ENCODE peak calls at places on chromosomes 11 and 22, in nine cellular contexts. One of them, this sample, is unnamed.
A peak's percentile ranks its signal among the peaks of the same experiment; 100 is the strongest.

GRCh38 chr11:8250446-8250845 is 13.2 kb downstream of the LMO1 start:
- DNase-seq in CD4-positive, alpha-beta T cell: no peak
- DNase-seq in LNCaP clone FGC: no peak
- DNase-seq in endothelial cell: no peak
- DNase-seq in fibroblast of mammary gland: no peak
- DNase-seq in left lung: no peak
- DNase-seq in type B pancreatic cell: peak; percentile 49
- DNase-seq in GM13977: no peak
- DNase-seq in fibroblast of villous mesenchyme: no peak
- DNase-seq in this sample: peak; percentile 33

GRCh38 chr22:19880786-19881569 is 26.3 kb upstream of the GNB1L start:
- DNase-seq in CD4-positive, alpha-beta T cell: no peak
- DNase-seq in LNCaP clone FGC: no peak
- DNase-seq in endothelial cell: peak; percentile 77
- DNase-seq in fibroblast of mammary gland: peak; percentile 81
- DNase-seq in left lung: peak; percentile 81
- DNase-seq in type B pancreatic cell: peak; percentile 81
- DNase-seq in GM13977: no peak
- DNase-seq in fibroblast of villous mesenchyme: peak; percentile 93
- DNase-seq in this sample: no peak

GRCh38 chr11:86784247-86784681 is 16.1 kb upstream of the PRSS23 start:
- DNase-seq in CD4-positive, alpha-beta T cell: no peak
- DNase-seq in LNCaP clone FGC: no peak
- DNase-seq in endothelial cell: no peak
- DNase-seq in fibroblast of mammary gland: peak; percentile 16
- DNase-seq in left lung: no peak
- DNase-seq in type B pancreatic cell: no peak
- DNase-seq in GM13977: no peak
- DNase-seq in fibroblast of villous mesenchyme: peak; percentile 90
- DNase-seq in this sample: no peak

GRCh38 chr22:31036671-31037550 is 44.2 kb upstream of the SMTN start:
- DNase-seq in CD4-positive, alpha-beta T cell: no peak
- DNase-seq in LNCaP clone FGC: peak; percentile 26
- DNase-seq in endothelial cell: no peak
- DNase-seq in fibroblast of mammary gland: peak; percentile 57
- DNase-seq in left lung: no peak
- DNase-seq in type B pancreatic cell: no peak
- DNase-seq in GM13977: no peak
- DNase-seq in fibroblast of villous mesenchyme: peak; percentile 86
- DNase-seq in this sample: no peak

GRCh38 chr11:96694338-96694737 is 304.5 kb downstream of the JRKL start:
- DNase-seq in CD4-positive, alpha-beta T cell: no peak
- DNase-seq in LNCaP clone FGC: no peak
- DNase-seq in endothelial cell: no peak
- DNase-seq in fibroblast of mammary gland: no peak
- DNase-seq in left lung: no peak
- DNase-seq in type B pancreatic cell: no peak
- DNase-seq in GM13977: no peak
- DNase-seq in fibroblast of villous mesenchyme: no peak
- DNase-seq in this sample: no peak

GRCh38 chr22:36185828-36186624 is 15.6 kb downstream of the APOL4 start:
- DNase-seq in CD4-positive, alpha-beta T cell: no peak
- DNase-seq in LNCaP clone FGC: no peak
- DNase-seq in endothelial cell: no peak
- DNase-seq in fibroblast of mammary gland: no peak
- DNase-seq in left lung: no peak
- DNase-seq in type B pancreatic cell: no peak
- DNase-seq in GM13977: no peak
- DNase-seq in fibroblast of villous mesenchyme: no peak
- DNase-seq in this sample: no peak

GRCh38 chr11:7892751-7893356 is 38.2 kb downstream of the OR10A6 start:
- DNase-seq in CD4-positive, alpha-beta T cell: no peak
- DNase-seq in LNCaP clone FGC: peak; percentile 26
- DNase-seq in endothelial cell: no peak
- DNase-seq in fibroblast of mammary gland: peak; percentile 77
- DNase-seq in left lung: no peak
- DNase-seq in type B pancreatic cell: no peak
- DNase-seq in GM13977: peak; percentile 56
- DNase-seq in fibroblast of villous mesenchyme: peak; percentile 73
- DNase-seq in this sample: no peak

GRCh38 chr11:64862914-64863313 is 15.5 kb downstream of the EHD1 start:
- DNase-seq in CD4-positive, alpha-beta T cell: no peak
- DNase-seq in LNCaP clone FGC: no peak
- DNase-seq in endothelial cell: no peak
- DNase-seq in fibroblast of mammary gland: no peak
- DNase-seq in left lung: peak; percentile 67
- DNase-seq in type B pancreatic cell: no peak
- DNase-seq in GM13977: no peak
- DNase-seq in fibroblast of villous mesenchyme: no peak
- DNase-seq in this sample: no peak

GRCh38 chr11:87198266-87198881 is 160.6 kb downstream of the TMEM135 start:
- DNase-seq in CD4-positive, alpha-beta T cell: no peak
- DNase-seq in LNCaP clone FGC: no peak
- DNase-seq in endothelial cell: no peak
- DNase-seq in fibroblast of mammary gland: peak; percentile 13
- DNase-seq in left lung: no peak
- DNase-seq in type B pancreatic cell: no peak
- DNase-seq in GM13977: no peak
- DNase-seq in fibroblast of villous mesenchyme: no peak
- DNase-seq in this sample: no peak

GRCh38 chr11:43172477-43172876 is 139.3 kb upstream of the API5 start:
- DNase-seq in CD4-positive, alpha-beta T cell: no peak
- DNase-seq in LNCaP clone FGC: no peak
- DNase-seq in endothelial cell: no peak
- DNase-seq in fibroblast of mammary gland: no peak
- DNase-seq in left lung: no peak
- DNase-seq in type B pancreatic cell: no peak
- DNase-seq in GM13977: no peak
- DNase-seq in fibroblast of villous mesenchyme: no peak
- DNase-seq in this sample: no peak

GRCh38 chr22:46068176-46068907 is 82.0 kb upstream of the PPARA start:
- DNase-seq in CD4-positive, alpha-beta T cell: no peak
- DNase-seq in LNCaP clone FGC: no peak
- DNase-seq in endothelial cell: no peak
- DNase-seq in fibroblast of mammary gland: peak; percentile 59
- DNase-seq in left lung: no peak
- DNase-seq in type B pancreatic cell: no peak
- DNase-seq in GM13977: no peak
- DNase-seq in fibroblast of villous mesenchyme: no peak
- DNase-seq in this sample: no peak

GRCh38 chr11:5928269-5928668 is 13.8 kb upstream of the OR56A3 start:
- DNase-seq in CD4-positive, alpha-beta T cell: no peak
- DNase-seq in LNCaP clone FGC: no peak
- DNase-seq in endothelial cell: no peak
- DNase-seq in fibroblast of mammary gland: no peak
- DNase-seq in left lung: no peak
- DNase-seq in type B pancreatic cell: no peak
- DNase-seq in GM13977: no peak
- DNase-seq in fibroblast of villous mesenchyme: no peak
- DNase-seq in this sample: no peak

GRCh38 chr22:44408227-44409192 is 89.5 kb downstream of the RTL6 start:
- DNase-seq in CD4-positive, alpha-beta T cell: no peak
- DNase-seq in LNCaP clone FGC: no peak
- DNase-seq in endothelial cell: no peak
- DNase-seq in fibroblast of mammary gland: no peak
- DNase-seq in left lung: peak; percentile 47
- DNase-seq in type B pancreatic cell: no peak
- DNase-seq in GM13977: no peak
- DNase-seq in fibroblast of villous mesenchyme: no peak
- DNase-seq in this sample: peak; percentile 16

GRCh38 chr11:132450631-132451030 is 1080.2 kb downstream of the NTM start:
- DNase-seq in CD4-positive, alpha-beta T cell: no peak
- DNase-seq in LNCaP clone FGC: no peak
- DNase-seq in endothelial cell: no peak
- DNase-seq in fibroblast of mammary gland: no peak
- DNase-seq in left lung: no peak
- DNase-seq in type B pancreatic cell: no peak
- DNase-seq in GM13977: no peak
- DNase-seq in fibroblast of villous mesenchyme: no peak
- DNase-seq in this sample: no peak
- TF ChIP-seq CTCF in CD4-positive, alpha-beta T cell: no peak
- TF ChIP-seq CTCF in LNCaP clone FGC: no peak
- TF ChIP-seq CTCF in endothelial cell: no peak
- TF ChIP-seq CTCF in fibroblast of mammary gland: no peak
- TF ChIP-seq CTCF in left lung: no peak
- TF ChIP-seq CTCF in type B pancreatic cell: no peak
- TF ChIP-seq CTCF in GM13977: no peak
- TF ChIP-seq CTCF in fibroblast of villous mesenchyme: no peak
- TF ChIP-seq CTCF in this sample: no peak

GRCh38 chr22:29195964-29196666 is 9.6 kb upstream of the EMID1 start:
- DNase-seq in CD4-positive, alpha-beta T cell: no peak
- DNase-seq in LNCaP clone FGC: no peak
- DNase-seq in endothelial cell: no peak
- DNase-seq in fibroblast of mammary gland: no peak
- DNase-seq in left lung: no peak
- DNase-seq in type B pancreatic cell: no peak
- DNase-seq in GM13977: no peak
- DNase-seq in fibroblast of villous mesenchyme: no peak
- DNase-seq in this sample: peak; percentile 28

GRCh38 chr22:29195118-29195963 is 10.4 kb upstream of the EMID1 start:
- DNase-seq in CD4-positive, alpha-beta T cell: no peak
- DNase-seq in LNCaP clone FGC: no peak
- DNase-seq in endothelial cell: no peak
- DNase-seq in fibroblast of mammary gland: no peak
- DNase-seq in left lung: no peak
- DNase-seq in type B pancreatic cell: no peak
- DNase-seq in GM13977: no peak
- DNase-seq in fibroblast of villous mesenchyme: no peak
- DNase-seq in this sample: peak; percentile 22

GRCh38 chr22:29190915-29191314 is 14.8 kb upstream of the EMID1 start:
- DNase-seq in CD4-positive, alpha-beta T cell: no peak
- DNase-seq in LNCaP clone FGC: no peak
- DNase-seq in endothelial cell: no peak
- DNase-seq in fibroblast of mammary gland: no peak
- DNase-seq in left lung: no peak
- DNase-seq in type B pancreatic cell: no peak
- DNase-seq in GM13977: no peak
- DNase-seq in fibroblast of villous mesenchyme: no peak
- DNase-seq in this sample: no peak

GRCh38 chr22:29197096-29197495 is 8.6 kb upstream of the EMID1 start:
- DNase-seq in CD4-positive, alpha-beta T cell: no peak
- DNase-seq in LNCaP clone FGC: no peak
- DNase-seq in endothelial cell: no peak
- DNase-seq in fibroblast of mammary gland: no peak
- DNase-seq in left lung: no peak
- DNase-seq in type B pancreatic cell: no peak
- DNase-seq in GM13977: no peak
- DNase-seq in fibroblast of villous mesenchyme: no peak
- DNase-seq in this sample: no peak

GRCh38 chr22:29194269-29194668 is 11.4 kb upstream of the EMID1 start:
- DNase-seq in CD4-positive, alpha-beta T cell: no peak
- DNase-seq in LNCaP clone FGC: no peak
- DNase-seq in endothelial cell: no peak
- DNase-seq in fibroblast of mammary gland: no peak
- DNase-seq in left lung: no peak
- DNase-seq in type B pancreatic cell: no peak
- DNase-seq in GM13977: no peak
- DNase-seq in fibroblast of villous mesenchyme: no peak
- DNase-seq in this sample: no peak
- TF ChIP-seq CTCF in CD4-positive, alpha-beta T cell: no peak
- TF ChIP-seq CTCF in LNCaP clone FGC: no peak
- TF ChIP-seq CTCF in endothelial cell: peak; percentile 55
- TF ChIP-seq CTCF in fibroblast of mammary gland: no peak
- TF ChIP-seq CTCF in left lung: no peak
- TF ChIP-seq CTCF in type B pancreatic cell: peak; percentile 65
- TF ChIP-seq CTCF in GM13977: peak; percentile 32
- TF ChIP-seq CTCF in fibroblast of villous mesenchyme: no peak
- TF ChIP-seq CTCF in this sample: no peak

GRCh38 chr22:40421082-40421350 is 50.6 kb downstream of the SGSM3 start:
- DNase-seq in CD4-positive, alpha-beta T cell: no peak
- DNase-seq in LNCaP clone FGC: no peak
- DNase-seq in endothelial cell: no peak
- DNase-seq in fibroblast of mammary gland: no peak
- DNase-seq in left lung: peak; percentile 34
- DNase-seq in type B pancreatic cell: no peak
- DNase-seq in GM13977: no peak
- DNase-seq in fibroblast of villous mesenchyme: no peak
- DNase-seq in this sample: no peak
- TF ChIP-seq CTCF in CD4-positive, alpha-beta T cell: no peak
- TF ChIP-seq CTCF in LNCaP clone FGC: no peak
- TF ChIP-seq CTCF in endothelial cell: no peak
- TF ChIP-seq CTCF in fibroblast of mammary gland: no peak
- TF ChIP-seq CTCF in left lung: no peak
- TF ChIP-seq CTCF in type B pancreatic cell: no peak
- TF ChIP-seq CTCF in GM13977: no peak
- TF ChIP-seq CTCF in fibroblast of villous mesenchyme: no peak
- TF ChIP-seq CTCF in this sample: no peak

DNA sequence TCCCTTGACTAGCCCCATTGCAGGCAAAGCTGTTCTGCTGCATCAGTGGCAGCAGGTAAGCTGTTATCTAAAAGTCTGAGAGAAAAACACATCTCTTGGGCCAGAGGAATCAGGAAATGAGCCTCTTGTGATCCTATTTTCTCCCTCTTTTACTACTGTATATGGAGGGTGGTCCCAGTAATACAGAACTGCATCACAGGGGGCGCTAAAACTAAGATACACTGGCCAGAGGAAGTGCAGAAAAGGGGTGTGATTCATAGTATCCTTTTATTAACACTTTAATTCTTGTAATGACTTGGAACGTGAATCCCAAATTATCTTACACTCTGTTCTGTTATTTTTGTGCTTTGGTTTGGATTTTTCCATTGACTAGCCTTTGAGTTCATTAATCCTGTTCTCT is 8.8 kb upstream of the MED17 start:
- DNase-seq in CD4-positive, alpha-beta T cell: no peak
- DNase-seq in LNCaP clone FGC: no peak
- DNase-seq in endothelial cell: peak; percentile 13
- DNase-seq in fibroblast of mammary gland: no peak
- DNase-seq in left lung: no peak
- DNase-seq in type B pancreatic cell: no peak
- DNase-seq in GM13977: no peak
- DNase-seq in fibroblast of villous mesenchyme: no peak
- DNase-seq in this sample: no peak
- TF ChIP-seq CTCF in CD4-positive, alpha-beta T cell: no peak
- TF ChIP-seq CTCF in LNCaP clone FGC: no peak
- TF ChIP-seq CTCF in endothelial cell: peak; percentile 31
- TF ChIP-seq CTCF in fibroblast of mammary gland: peak; percentile 41
- TF ChIP-seq CTCF in left lung: no peak
- TF ChIP-seq CTCF in type B pancreatic cell: peak; percentile 66
- TF ChIP-seq CTCF in GM13977: peak; percentile 15
- TF ChIP-seq CTCF in fibroblast of villous mesenchyme: peak; percentile 35
- TF ChIP-seq CTCF in this sample: peak; percentile 13

DNA sequence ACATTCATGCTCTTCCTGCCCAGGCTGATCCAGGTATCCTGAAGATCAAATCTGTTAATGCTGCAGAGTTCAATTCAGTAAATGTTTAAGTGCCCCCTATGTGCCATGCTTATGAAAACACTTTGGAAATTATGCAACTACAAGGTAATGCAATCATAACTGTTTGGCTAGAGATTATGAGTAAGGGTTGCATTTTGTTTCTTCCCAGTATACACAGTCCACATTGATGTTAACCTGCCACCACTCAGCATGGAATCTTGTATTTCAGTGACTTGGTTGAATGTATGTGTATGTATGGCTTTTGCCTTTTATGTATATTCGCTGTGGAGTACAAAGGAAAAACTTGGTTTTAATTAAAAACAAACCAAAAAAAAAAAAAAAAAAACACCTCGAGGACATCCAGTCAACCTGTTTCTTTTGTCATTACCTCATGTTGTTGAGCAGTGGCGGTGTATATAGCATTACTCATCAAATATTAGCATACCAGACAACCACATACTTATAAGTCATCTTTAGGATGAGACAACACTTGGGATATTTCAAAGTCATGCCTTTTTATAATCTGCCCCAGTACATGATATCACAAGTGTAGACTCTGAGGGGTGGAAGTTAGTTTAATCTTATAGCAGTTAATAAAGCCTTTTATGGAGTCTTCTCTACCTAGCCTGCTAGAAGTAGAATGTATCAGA is 86.1 kb upstream of the HORMAD2 start:
- DNase-seq in CD4-positive, alpha-beta T cell: no peak
- DNase-seq in LNCaP clone FGC: no peak
- DNase-seq in endothelial cell: no peak
- DNase-seq in fibroblast of mammary gland: peak; percentile 79
- DNase-seq in left lung: no peak
- DNase-seq in type B pancreatic cell: no peak
- DNase-seq in GM13977: no peak
- DNase-seq in fibroblast of villous mesenchyme: peak; percentile 74
- DNase-seq in this sample: no peak
- TF ChIP-seq CTCF in CD4-positive, alpha-beta T cell: no peak
- TF ChIP-seq CTCF in LNCaP clone FGC: peak; percentile 33
- TF ChIP-seq CTCF in endothelial cell: no peak
- TF ChIP-seq CTCF in fibroblast of mammary gland: peak; percentile 28
- TF ChIP-seq CTCF in left lung: no peak
- TF ChIP-seq CTCF in type B pancreatic cell: no peak
- TF ChIP-seq CTCF in GM13977: no peak
- TF ChIP-seq CTCF in fibroblast of villous mesenchyme: peak; percentile 35
- TF ChIP-seq CTCF in this sample: no peak

This sample was measured in CD14-positive monocyte.